ENCODE peak calls at places on chromosomes 2 and 18, in four cellular contexts. J is HepG2, H is K562, C is GM12878. K is an unnamed sample.

GRCh38 chr2:79670198-79670597 is 157.3 kb downstream of the CTNNA2 start:
- DNase-seq in J (peak), H (no peak), C (no peak), K (no peak)

GRCh38 chr18:24112874-24113615 is 25.8 kb upstream of the CABYR start:
- DNase-seq in J (peak), H (no peak), C (no peak), K (no peak)

GRCh38 chr2:105364436-105365139 is 27.2 kb downstream of the C2orf49 start:
- DNase-seq in J (no peak), H (no peak), C (no peak), K (no peak)

GRCh38 chr2:228245601-228246000 is 64.1 kb upstream of the SPHKAP start:
- DNase-seq in J (no peak), H (no peak), C (no peak), K (no peak)

GRCh38 chr2:199463000-199463692 is 5.4 kb upstream of the SATB2 start:
- DNase-seq in J (no peak), H (no peak), C (no peak), K (peak)

GRCh38 chr2:96159084-96159830 is 14.0 kb upstream of the DUSP2 start:
- DNase-seq in J (no peak), H (no peak), C (no peak), K (no peak)

GRCh38 chr18:49640741-49641140 is 78.9 kb downstream of the LIPG start:
- DNase-seq in J (no peak), H (no peak), C (no peak), K (no peak)

GRCh38 chr2:238446371-238446770 is 19.6 kb downstream of the ASB1 start:
- DNase-seq in J (no peak), H (no peak), C (no peak), K (no peak)

GRCh38 chr2:16166327-16166981 is 226.1 kb downstream of the MYCN start:
- DNase-seq in J (no peak), H (no peak), C (no peak), K (no peak)

GRCh38 chr2:228039752-228040534 is 141.5 kb downstream of the SPHKAP start:
- DNase-seq in J (peak), H (peak), C (no peak), K (peak)

GRCh38 chr18:1052301-1052700 is 147.6 kb downstream of the ADCYAP1 start:
- DNase-seq in J (no peak), H (no peak), C (no peak), K (no peak)

GRCh38 chr2:144014108-144014507 is 505.8 kb downstream of the ZEB2 start:
- DNase-seq in J (no peak), H (no peak), C (no peak), K (no peak)

GRCh38 chr2:216056739-216057138 is 24.9 kb downstream of the PECR start:
- DNase-seq in J (no peak), H (no peak), C (peak), K (no peak)

GRCh38 chr2:212177724-212178123 is 360.9 kb downstream of the ERBB4 start:
- DNase-seq in J (peak), H (no peak), C (no peak), K (no peak)

GRCh38 chr18:9823805-9824473 is 61.8 kb upstream of the TXNDC2 start:
- DNase-seq in J (no peak), H (no peak), C (no peak), K (no peak)

GRCh38 chr18:45962461-45962860 is 4.7 kb downstream of the EPG5 start:
- DNase-seq in J (peak), H (no peak), C (peak), K (no peak)

GRCh38 chr18:42028232-42028832 is 73.3 kb downstream of the PIK3C3 start:
- DNase-seq in J (peak), H (peak), C (no peak), K (peak)

GRCh38 chr2:170997893-170998477 is 68.9 kb downstream of the GORASP2 start:
- DNase-seq in J (no peak), H (no peak), C (no peak), K (no peak)
- TF ChIP-seq ZBTB33 in J (no peak), H (peak), C (no peak), K (no peak)

GRCh38 chr18:7568426-7568825 is 1.3 kb downstream of the PTPRM start:
- DNase-seq in J (peak), H (no peak), C (no peak), K (peak)
- TF ChIP-seq CHD2 in J (no peak), H (no peak), C (no peak), K (no peak)

DNA sequence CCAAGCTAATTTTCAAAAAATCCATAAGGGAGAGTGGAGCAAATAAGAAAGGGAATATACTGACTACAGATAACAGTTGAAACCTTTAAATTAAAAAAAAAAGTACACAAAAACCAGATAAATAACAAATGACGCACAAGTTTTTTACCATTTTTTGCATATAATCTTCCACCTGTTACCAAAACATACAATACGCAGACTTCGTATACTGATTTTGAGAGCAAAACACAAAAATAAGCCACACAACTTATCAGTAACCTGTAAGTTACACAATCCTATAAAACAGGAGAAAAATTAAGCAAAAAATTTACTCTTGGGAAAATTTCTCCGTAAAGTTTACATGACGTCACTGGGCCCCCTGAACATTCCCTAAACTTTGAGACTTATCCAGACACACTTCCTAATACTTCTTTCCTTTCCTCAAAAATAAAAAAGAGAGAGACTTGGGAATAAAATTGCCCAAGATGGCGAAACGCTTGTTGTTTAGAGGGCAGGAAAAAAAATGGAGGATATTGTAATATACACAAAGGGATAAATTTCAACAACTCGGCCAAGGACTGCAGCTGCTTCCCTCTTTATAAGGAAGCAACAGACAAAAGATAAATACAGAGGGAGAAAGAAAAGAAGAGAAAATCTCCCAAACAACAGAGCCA is 1.7 kb downstream of the BAZ2B start:
- DNase-seq in J (peak), H (no peak), C (no peak), K (no peak)
- TF ChIP-seq ZBTB33 in J (no peak), H (no peak), C (no peak), K (no peak)

GRCh38 chr18:26357960-26358359 is 131.7 kb downstream of the TAF4B start:
- DNase-seq in J (no peak), H (no peak), C (peak), K (no peak)
- TF ChIP-seq CHD2 in J (no peak), H (no peak), C (no peak), K (no peak)

DNA sequence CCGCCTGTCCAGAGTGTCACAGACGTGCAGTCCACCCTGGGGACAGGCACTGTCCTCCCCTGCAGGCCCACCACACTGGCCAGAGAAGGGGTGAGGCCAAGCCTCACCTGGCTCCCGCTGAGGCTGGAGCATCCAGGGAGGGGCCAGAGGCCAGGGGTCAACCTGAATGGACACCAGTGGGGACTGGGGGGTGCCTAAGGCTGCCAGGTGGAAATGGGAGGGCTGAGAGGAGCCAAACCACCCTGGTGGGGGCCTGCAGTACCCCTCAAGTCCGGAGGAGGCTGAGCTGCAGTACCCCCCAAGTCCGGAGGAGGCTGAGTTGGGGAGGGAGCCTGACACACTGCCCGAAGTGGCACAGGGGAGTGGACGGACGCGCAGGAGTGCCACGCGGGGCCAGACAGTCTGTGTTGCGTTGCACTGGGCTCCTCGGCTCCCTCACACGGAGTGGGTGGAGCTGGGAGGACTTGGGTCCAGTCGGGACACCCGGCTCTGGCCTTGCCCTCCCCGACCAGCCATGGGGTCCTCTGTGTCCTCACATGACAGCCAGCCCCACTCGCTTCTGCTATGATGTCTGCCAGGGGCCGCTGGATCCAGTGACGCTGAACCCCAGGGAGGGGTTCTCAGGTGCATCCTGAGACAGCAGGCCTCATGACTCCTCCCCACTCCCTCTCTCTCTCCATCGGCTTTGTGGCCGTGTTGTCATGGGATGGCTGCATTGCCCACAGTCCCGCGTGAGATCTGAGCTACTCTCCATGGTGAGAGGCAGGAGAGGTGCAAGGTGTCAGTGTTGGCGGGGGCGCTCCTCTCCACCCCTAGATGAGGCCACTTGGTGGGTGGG is 22.3 kb upstream of the GPC1 start:
- DNase-seq in J (no peak), H (peak), C (no peak), K (no peak)
- TF ChIP-seq ZBTB33 in J (no peak), H (no peak), C (no peak), K (no peak)

DNA sequence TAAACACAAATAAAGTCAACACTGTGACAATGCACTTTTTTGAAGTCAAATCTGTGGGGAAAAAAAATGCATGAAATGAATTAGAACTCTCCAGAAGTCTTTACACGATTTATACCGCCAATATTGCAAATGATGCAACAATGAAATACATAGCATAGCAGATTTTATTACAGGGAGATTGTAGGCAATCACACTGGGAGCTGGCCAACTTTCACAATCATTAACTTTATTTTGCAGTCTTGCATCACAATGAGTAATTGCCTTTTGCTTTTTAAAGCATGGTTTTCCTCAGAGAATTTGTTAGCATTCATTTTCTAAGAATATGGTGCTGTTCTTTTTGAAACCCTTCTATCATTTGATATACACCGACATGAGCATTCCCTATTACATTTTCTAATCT is 366.4 kb upstream of the FSIP2 start:
- DNase-seq in J (no peak), H (no peak), C (no peak), K (no peak)
- TF ChIP-seq CHD2 in J (no peak), H (no peak), C (no peak), K (no peak)

DNA sequence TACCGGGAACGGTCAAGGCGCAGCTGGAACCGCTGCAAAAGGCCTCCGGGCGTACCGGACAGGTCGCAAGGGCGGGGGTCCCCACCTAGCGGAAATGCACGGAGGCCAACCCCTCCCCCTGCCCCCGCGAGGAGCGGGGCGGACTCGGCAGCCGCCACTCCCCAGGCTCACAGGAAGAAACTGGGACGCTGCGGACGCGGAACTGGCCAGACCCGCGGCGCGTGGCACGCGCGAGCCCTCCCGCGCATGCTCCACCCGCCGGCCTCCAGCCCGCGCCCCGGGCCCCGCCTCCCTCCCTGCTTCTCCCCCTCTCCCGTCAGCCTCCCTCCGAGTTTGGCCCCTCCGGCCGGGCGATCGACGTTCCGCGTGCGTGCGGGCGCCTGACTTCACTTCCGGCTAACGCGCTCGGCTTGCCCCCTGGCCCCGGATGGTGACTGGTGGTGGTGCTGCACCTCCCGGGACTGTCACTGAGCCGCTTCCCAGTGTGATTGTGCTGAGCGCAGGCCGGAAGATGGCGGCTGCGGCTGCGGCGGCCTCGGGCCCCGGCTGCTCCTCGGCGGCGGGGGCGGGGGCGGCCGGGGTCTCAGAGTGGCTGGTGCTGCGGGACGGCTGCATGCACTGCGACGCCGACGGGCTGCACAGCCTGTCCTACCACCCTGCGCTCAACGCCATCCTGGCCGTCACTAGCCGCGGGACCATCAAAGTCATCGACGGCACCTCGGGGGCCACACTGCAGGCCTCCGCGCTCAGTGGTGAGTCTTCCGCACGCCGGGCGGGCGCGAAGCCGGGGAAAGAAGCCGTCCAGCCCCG is at the start of gene BIRC6:
- DNase-seq in J (peak), H (peak), C (peak), K (peak)
- TF ChIP-seq ZBTB33 in J (no peak), H (no peak), C (no peak), K (peak)

DNA sequence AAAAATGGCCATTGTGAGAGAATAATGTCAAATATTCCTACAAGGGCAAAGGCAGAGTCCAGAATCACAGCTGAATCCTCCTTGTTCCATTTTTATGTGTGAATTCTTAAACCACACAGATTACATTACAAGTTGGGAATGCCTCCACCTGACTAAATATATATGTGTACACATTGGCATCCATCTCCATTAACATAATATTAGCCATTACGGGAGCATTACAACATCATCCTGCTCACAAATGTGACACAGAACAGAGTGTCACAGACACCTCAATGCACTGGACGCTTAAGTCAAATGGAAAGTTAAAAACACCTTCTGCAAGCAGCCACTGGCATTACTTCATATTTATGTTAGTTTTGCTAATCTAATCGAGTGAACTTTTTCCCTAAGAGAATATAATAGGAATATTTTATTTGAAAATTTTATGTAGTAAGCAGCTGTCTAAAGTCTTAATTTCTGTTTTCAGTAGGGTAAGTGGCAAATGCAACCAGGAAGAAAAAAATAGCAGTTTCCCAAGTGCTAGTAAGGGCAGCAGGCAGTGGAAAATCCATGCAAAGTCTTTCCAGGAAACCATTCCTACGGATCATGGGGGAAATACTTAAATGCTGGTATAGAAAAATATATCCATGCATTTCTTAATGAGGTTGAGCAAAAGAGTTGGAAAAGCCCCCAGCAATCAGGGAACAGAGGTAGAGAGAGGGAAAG is 255.6 kb downstream of the OSR1 start:
- DNase-seq in J (no peak), H (no peak), C (no peak), K (no peak)
- TF ChIP-seq CHD2 in J (no peak), H (no peak), C (no peak), K (no peak)

GRCh38 chr2:181399046-181399445 is 58.1 kb upstream of the ITGA4 start:
- DNase-seq in J (no peak), H (no peak), C (no peak), K (no peak)
- TF ChIP-seq ZBTB33 in J (no peak), H (no peak), C (no peak), K (no peak)

K was measured in SK-N-SH.